ENCODE peak calls at places on chromosomes 1 and 21, in four cellular contexts. One of them, this sample, is unnamed. For H3K4me1, the result is how much of the 10 kb centered on the place peaks cover.

GRCh38 chr1:98429851-98430496 is 231.5 kb upstream of the SNX7 start:
- DNase-seq in Peyer's patch: no peak
- DNase-seq in PC-9: no peak
- DNase-seq in prostate gland: no peak
- DNase-seq in this sample: no peak

GRCh38 chr1:51753969-51754368 is 124.6 kb downstream of the NRDC start:
- DNase-seq in Peyer's patch: no peak
- DNase-seq in PC-9: no peak
- DNase-seq in prostate gland: no peak
- DNase-seq in this sample: no peak

GRCh38 chr1:154344977-154345837 is 19.9 kb downstream of the ATP8B2 start:
- DNase-seq in Peyer's patch: peak
- DNase-seq in PC-9: no peak
- DNase-seq in prostate gland: no peak
- DNase-seq in this sample: peak

GRCh38 chr1:198604973-198605372 is 33.9 kb upstream of the PTPRC start:
- DNase-seq in Peyer's patch: no peak
- DNase-seq in PC-9: no peak
- DNase-seq in prostate gland: no peak
- DNase-seq in this sample: no peak

GRCh38 chr1:65793359-65793732 is 651 bp downstream of the PDE4B start:
- DNase-seq in Peyer's patch: no peak
- DNase-seq in PC-9: no peak
- DNase-seq in prostate gland: no peak
- DNase-seq in this sample: no peak

GRCh38 chr21:41799763-41800162 is 32.9 kb upstream of the RIPK4 start:
- DNase-seq in Peyer's patch: no peak
- DNase-seq in PC-9: no peak
- DNase-seq in prostate gland: no peak
- DNase-seq in this sample: no peak

GRCh38 chr1:236101233-236102200 is 36.6 kb upstream of the NID1 start:
- DNase-seq in Peyer's patch: no peak
- DNase-seq in PC-9: no peak
- DNase-seq in prostate gland: no peak
- DNase-seq in this sample: no peak

GRCh38 chr1:110542730-110543129 is 23.8 kb upstream of the KCNA10 start:
- DNase-seq in Peyer's patch: no peak
- DNase-seq in PC-9: no peak
- DNase-seq in prostate gland: no peak
- DNase-seq in this sample: no peak

GRCh38 chr1:33234588-33234990 is 21.7 kb upstream of the ZNF362 start:
- DNase-seq in Peyer's patch: no peak
- DNase-seq in PC-9: no peak
- DNase-seq in prostate gland: no peak
- DNase-seq in this sample: no peak

GRCh38 chr1:246214708-246215504 is 292.2 kb downstream of the SMYD3 start:
- DNase-seq in Peyer's patch: no peak
- DNase-seq in PC-9: no peak
- DNase-seq in prostate gland: no peak
- DNase-seq in this sample: no peak

GRCh38 chr21:46253610-46254124 is 25.1 kb upstream of the LSS start:
- DNase-seq in Peyer's patch: no peak
- DNase-seq in PC-9: no peak
- DNase-seq in prostate gland: no peak
- DNase-seq in this sample: peak

GRCh38 chr1:218350909-218351616 is 5.9 kb downstream of the TGFB2 start:
- DNase-seq in Peyer's patch: no peak
- DNase-seq in PC-9: peak
- DNase-seq in prostate gland: no peak
- DNase-seq in this sample: no peak

GRCh38 chr1:36532810-36533401 is 50.2 kb upstream of the CSF3R start:
- DNase-seq in Peyer's patch: no peak
- DNase-seq in PC-9: no peak
- DNase-seq in prostate gland: no peak
- DNase-seq in this sample: no peak

GRCh38 chr1:39044762-39045161 is 18.6 kb downstream of the NDUFS5 start:
- DNase-seq in Peyer's patch: no peak
- DNase-seq in PC-9: no peak
- DNase-seq in prostate gland: no peak
- DNase-seq in this sample: no peak

GRCh38 chr21:20591294-20591693 is 406.9 kb upstream of the NCAM2 start:
- DNase-seq in Peyer's patch: no peak
- DNase-seq in PC-9: no peak
- DNase-seq in prostate gland: no peak
- DNase-seq in this sample: no peak

GRCh38 chr1:49136738-49137251 is 360.1 kb upstream of the BEND5 start:
- DNase-seq in Peyer's patch: no peak
- DNase-seq in PC-9: no peak
- DNase-seq in prostate gland: no peak
- DNase-seq in this sample: no peak

GRCh38 chr1:202162049-202162417 is 1.6 kb upstream of the PTPN7 start:
- DNase-seq in Peyer's patch: no peak
- DNase-seq in PC-9: no peak
- DNase-seq in prostate gland: no peak
- DNase-seq in this sample: no peak

GRCh38 chr1:62131093-62131725 is 63.4 kb upstream of the L1TD1 start:
- DNase-seq in Peyer's patch: no peak
- DNase-seq in PC-9: no peak
- DNase-seq in prostate gland: no peak
- DNase-seq in this sample: peak

GRCh38 chr1:6239950-6240768 is 3.8 kb upstream of the HES3 start:
- DNase-seq in Peyer's patch: no peak
- DNase-seq in PC-9: no peak
- DNase-seq in prostate gland: no peak
- DNase-seq in this sample: no peak

GRCh38 chr1:69221492-69221990 is 346.2 kb upstream of the LRRC7 start:
- DNase-seq in Peyer's patch: no peak
- DNase-seq in PC-9: no peak
- DNase-seq in prostate gland: no peak
- DNase-seq in this sample: no peak

GRCh38 chr1:1198423-1199140 is 7.8 kb downstream of the TNFRSF18 start:
- DNase-seq in Peyer's patch: no peak
- DNase-seq in PC-9: no peak
- DNase-seq in prostate gland: no peak
- DNase-seq in this sample: no peak

GRCh38 chr1:96931136-96931535 is 209.6 kb downstream of the PTBP2 start:
- DNase-seq in Peyer's patch: no peak
- DNase-seq in PC-9: no peak
- DNase-seq in prostate gland: no peak
- DNase-seq in this sample: no peak

GRCh38 chr1:6870086-6870485 is 84.8 kb downstream of the CAMTA1 start:
- DNase-seq in Peyer's patch: no peak
- DNase-seq in PC-9: no peak
- DNase-seq in prostate gland: no peak
- DNase-seq in this sample: no peak

GRCh38 chr1:17440827-17441168 is 1.3 kb upstream of the RCC2 start:
- DNase-seq in Peyer's patch: no peak
- DNase-seq in PC-9: no peak
- DNase-seq in prostate gland: no peak
- DNase-seq in this sample: no peak

GRCh38 chr1:116306102-116306501 is 66.9 kb upstream of the ATP1A1 start:
- DNase-seq in Peyer's patch: no peak
- DNase-seq in PC-9: no peak
- DNase-seq in prostate gland: no peak
- DNase-seq in this sample: no peak

GRCh38 chr1:19391596-19391981 is 79.5 kb downstream of the SLC66A1 start:
- DNase-seq in Peyer's patch: no peak
- DNase-seq in PC-9: no peak
- DNase-seq in prostate gland: no peak
- DNase-seq in this sample: no peak

GRCh38 chr1:179310721-179311120 is 17.1 kb downstream of the SOAT1 start:
- DNase-seq in Peyer's patch: no peak
- DNase-seq in PC-9: peak
- DNase-seq in prostate gland: no peak
- DNase-seq in this sample: no peak

GRCh38 chr1:40919475-40920011 is 57.4 kb upstream of the CITED4 start:
- DNase-seq in Peyer's patch: no peak
- DNase-seq in PC-9: peak
- DNase-seq in prostate gland: peak
- DNase-seq in this sample: no peak

GRCh38 chr1:238484121-238484520 is 593.4 kb upstream of the ZP4 start:
- DNase-seq in Peyer's patch: no peak
- DNase-seq in PC-9: no peak
- DNase-seq in prostate gland: no peak
- DNase-seq in this sample: no peak

GRCh38 chr1:198118136-198118535 is 38.7 kb upstream of the NEK7 start:
- DNase-seq in Peyer's patch: no peak
- DNase-seq in PC-9: no peak
- DNase-seq in prostate gland: no peak
- DNase-seq in this sample: no peak

GRCh38 chr1:23743287-23744052 is at the start of gene ELOA:
- DNase-seq in Peyer's patch: peak
- DNase-seq in PC-9: no peak
- DNase-seq in prostate gland: peak
- DNase-seq in this sample: peak

GRCh38 chr1:241412646-241413045 is 55.6 kb upstream of the RGS7 start:
- DNase-seq in Peyer's patch: no peak
- DNase-seq in PC-9: no peak
- DNase-seq in prostate gland: no peak
- DNase-seq in this sample: no peak

GRCh38 chr1:241413974-241414373 is 57.0 kb upstream of the RGS7 start:
- DNase-seq in Peyer's patch: no peak
- DNase-seq in PC-9: no peak
- DNase-seq in prostate gland: no peak
- DNase-seq in this sample: no peak

GRCh38 chr1:241411776-241412338 is 54.9 kb upstream of the RGS7 start:
- DNase-seq in Peyer's patch: no peak
- DNase-seq in PC-9: no peak
- DNase-seq in prostate gland: no peak
- DNase-seq in this sample: no peak

GRCh38 chr1:241411056-241411775 is 54.2 kb upstream of the RGS7 start:
- DNase-seq in Peyer's patch: no peak
- DNase-seq in PC-9: no peak
- DNase-seq in prostate gland: no peak
- DNase-seq in this sample: no peak

DNA sequence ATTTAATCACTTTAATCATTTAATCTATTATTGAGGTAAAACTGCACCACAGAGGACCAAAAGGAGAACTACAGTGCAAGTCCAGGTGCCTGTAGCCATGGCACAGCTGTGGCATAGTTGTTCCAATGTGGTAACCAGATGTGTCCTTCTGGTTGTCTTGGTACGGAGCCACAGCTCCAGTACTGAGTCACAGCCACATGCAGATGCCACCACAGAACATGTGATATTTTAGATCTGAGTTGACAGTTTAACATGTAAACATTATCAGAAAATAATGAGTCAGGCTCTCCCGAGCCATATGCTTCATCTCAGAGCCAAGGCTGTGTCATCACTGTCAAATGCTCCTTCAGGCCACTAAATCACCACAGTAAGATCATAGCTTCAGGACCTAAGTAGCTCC is 56.4 kb upstream of the RGS7 start:
- DNase-seq in Peyer's patch: no peak
- DNase-seq in PC-9: no peak
- DNase-seq in prostate gland: no peak
- DNase-seq in this sample: no peak
- H3K4me1 ChIP-seq in Peyer's patch: under half
- H3K4me1 ChIP-seq in PC-9: under half
- H3K4me1 ChIP-seq in prostate gland: under half
- H3K4me1 ChIP-seq in this sample: under half

GRCh38 chr1:12609469-12610003 is 8.5 kb downstream of the DHRS3 start:
- DNase-seq in Peyer's patch: no peak
- DNase-seq in PC-9: no peak
- DNase-seq in prostate gland: no peak
- DNase-seq in this sample: no peak
- H3K27ac ChIP-seq in Peyer's patch: no peak
- H3K27ac ChIP-seq in PC-9: no peak
- H3K27ac ChIP-seq in prostate gland: no peak
- H3K27ac ChIP-seq in this sample: no peak

DNA sequence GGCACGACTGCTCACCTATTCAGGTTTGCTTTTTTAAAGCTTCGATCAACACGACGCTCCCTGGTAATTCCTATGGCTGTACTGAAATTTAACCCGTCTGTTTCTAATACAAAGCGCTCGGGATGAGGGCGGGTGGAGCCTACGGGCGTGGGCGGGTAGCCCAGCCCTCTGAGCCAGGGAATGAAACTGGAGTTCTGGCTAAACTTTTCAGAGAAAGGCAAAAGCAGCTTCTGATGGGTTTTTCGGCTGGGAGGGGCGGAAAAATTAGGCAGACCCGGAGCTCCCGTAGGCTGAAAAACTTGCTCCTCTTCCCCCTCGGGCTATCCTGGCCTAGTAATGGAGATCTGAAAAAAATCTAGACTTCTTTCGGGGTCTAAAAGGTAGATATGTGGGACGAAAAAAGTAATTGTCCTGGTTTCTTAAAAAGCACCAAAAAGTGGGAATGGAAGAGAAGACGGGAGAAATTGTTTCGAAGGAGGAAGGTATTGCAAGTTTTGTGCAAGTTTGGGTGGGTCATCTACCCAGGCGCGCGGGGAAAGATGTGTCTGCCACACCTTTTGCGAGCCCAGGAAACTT is 7.4 kb downstream of the NR5A2 start:
- DNase-seq in Peyer's patch: peak
- DNase-seq in PC-9: no peak
- DNase-seq in prostate gland: no peak
- DNase-seq in this sample: no peak
- H3K4me1 ChIP-seq in Peyer's patch: under half
- H3K4me1 ChIP-seq in PC-9: under half
- H3K4me1 ChIP-seq in prostate gland: under half
- H3K4me1 ChIP-seq in this sample: under half

DNA sequence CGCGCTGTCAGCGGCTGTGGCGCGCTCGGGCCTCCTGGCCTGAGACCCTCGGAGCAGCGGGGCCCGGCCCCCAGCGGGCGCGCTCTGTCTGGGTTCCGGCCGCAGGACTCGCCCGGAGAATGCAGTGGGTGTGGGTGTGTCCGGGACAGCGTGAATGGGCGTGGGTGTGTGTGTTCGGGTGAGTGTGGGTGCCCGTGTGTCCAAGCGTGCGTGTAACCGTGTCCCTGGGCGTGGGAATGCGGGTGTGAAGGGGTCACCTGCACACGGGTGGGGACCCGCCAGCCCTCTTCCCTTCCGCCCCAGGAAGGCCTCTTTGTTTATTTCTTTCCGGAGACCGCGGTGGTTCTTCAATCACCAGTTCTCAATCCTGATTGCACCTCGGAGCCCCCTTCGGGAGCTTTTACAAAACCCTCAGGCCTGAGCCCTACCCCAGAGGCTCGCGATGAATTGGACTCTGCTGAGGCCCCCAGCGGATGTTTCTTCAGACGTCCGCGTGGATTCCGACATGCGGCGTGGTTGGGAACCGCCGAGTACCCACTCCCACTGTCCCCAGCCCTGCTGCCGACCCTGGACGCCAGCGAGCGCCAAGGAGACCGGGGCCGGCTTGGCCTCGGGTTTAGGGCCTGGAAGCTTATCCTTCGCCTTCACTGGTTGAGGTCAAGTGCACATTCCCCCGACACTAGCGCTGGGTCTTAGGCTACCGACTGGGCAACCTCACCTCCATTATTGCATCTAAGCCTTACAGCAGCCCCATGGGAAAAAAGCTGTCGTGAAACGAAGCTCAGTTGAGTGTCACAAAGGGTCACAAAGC is 19.3 kb downstream of the SERTAD4 start:
- DNase-seq in Peyer's patch: peak
- DNase-seq in PC-9: no peak
- DNase-seq in prostate gland: no peak
- DNase-seq in this sample: no peak
- H3K27ac ChIP-seq in Peyer's patch: no peak
- H3K27ac ChIP-seq in PC-9: no peak
- H3K27ac ChIP-seq in prostate gland: peak
- H3K27ac ChIP-seq in this sample: no peak

GRCh38 chr21:44273046-44273445 is 11.3 kb upstream of the DNMT3L start:
- DNase-seq in Peyer's patch: no peak
- DNase-seq in PC-9: no peak
- DNase-seq in prostate gland: no peak
- DNase-seq in this sample: no peak
- H3K4me1 ChIP-seq in Peyer's patch: under half
- H3K4me1 ChIP-seq in PC-9: under half
- H3K4me1 ChIP-seq in prostate gland: under half
- H3K4me1 ChIP-seq in this sample: under half